ENCODE peak calls at places on chromosomes 4 and X, in eight cellular contexts. N is activated T-cell treated with anti-CD3 and anti-CD28 coated beads, Interleukin-2, amount 50 U/mL, for 72 hours; C is pancreas; H is glomerular endothelial cell; S is H54; G is NCI-H510A treated with DMSO at 0.1 percent for 48 hours; K is AG20443; U is fibroblast of mammary gland. P is an unnamed sample.

GRCh38 chrX:1138476-1138875 is 74.0 kb downstream of the CRLF2 start:
- DNase-seq in N (no peak), C (no peak), H (no peak), S (no peak), G (no peak), K (no peak), U (no peak), P (no peak)

GRCh38 chrX:2434764-2435163 is 66.0 kb downstream of the DHRSX start:
- DNase-seq in N (no peak), C (no peak), H (no peak), S (no peak), G (no peak), K (no peak), U (no peak), P (no peak)

GRCh38 chr4:11843927-11844326 is 415.2 kb upstream of the HS3ST1 start:
- DNase-seq in N (no peak), C (no peak), H (no peak), S (no peak), G (no peak), K (no peak), U (no peak), P (no peak)

GRCh38 chrX:153969904-153970397 is 1.7 kb downstream of the HCFC1 start:
- DNase-seq in N (no peak), C (peak), H (no peak), S (no peak), G (no peak), K (peak), U (peak), P (no peak)

GRCh38 chr4:37066149-37066548 is 178.4 kb upstream of the NWD2 start:
- DNase-seq in N (no peak), C (peak), H (no peak), S (no peak), G (no peak), K (no peak), U (no peak), P (no peak)

GRCh38 chrX:155966876-155967275 is 30.6 kb upstream of the IL9R start:
- DNase-seq in N (peak), C (no peak), H (no peak), S (no peak), G (no peak), K (peak), U (peak), P (no peak)

GRCh38 chrX:78514852-78515251 is 144.3 kb downstream of the RTL3 start:
- DNase-seq in N (no peak), C (no peak), H (no peak), S (no peak), G (no peak), K (no peak), U (peak), P (no peak)

GRCh38 chr4:62670509-62670908 is 1470.4 kb downstream of the ADGRL3 start:
- DNase-seq in N (no peak), C (no peak), H (no peak), S (no peak), G (peak), K (no peak), U (no peak), P (no peak)

GRCh38 chr4:129738175-129738574 is 642.2 kb downstream of the C4orf33 start:
- DNase-seq in N (no peak), C (no peak), H (no peak), S (no peak), G (no peak), K (no peak), U (no peak), P (no peak)

GRCh38 chr4:124710911-124711310 is 1.6 kb downstream of the ANKRD50 start:
- DNase-seq in N (no peak), C (no peak), H (no peak), S (no peak), G (no peak), K (no peak), U (no peak), P (peak)